ENCODE peak calls at places on chromosomes 4 and X, in four cellular contexts. V is dorsolateral prefrontal cortex, M is stomach, O is transverse colon. A is an unnamed sample.

GRCh38 chr4:142474398-142475087 is 371.6 kb downstream of the INPP4B start:
- DNase-seq in O (no peak), V (no peak), M (peak), A (no peak)

GRCh38 chrX:57951666-57952319 is 41.5 kb upstream of the ZXDA start:
- DNase-seq in V (no peak), O (peak), M (no peak), A (no peak)

GRCh38 chr4:39855909-39856512 is 121.7 kb downstream of the PDS5A start:
- DNase-seq in M (no peak), V (no peak), O (no peak), A (no peak)

GRCh38 chr4:5798447-5798846 is 87.4 kb downstream of the EVC start:
- DNase-seq in O (no peak), M (peak), V (no peak), A (no peak)

GRCh38 chr4:122341906-122342305 is 36.9 kb upstream of the ADAD1 start:
- DNase-seq in O (no peak), V (no peak), M (no peak), A (no peak)

GRCh38 chr4:98605216-98605615 is 53.2 kb downstream of the TSPAN5 start:
- DNase-seq in O (no peak), M (no peak), V (no peak), A (no peak)

GRCh38 chr4:184441461-184442392 is 32.6 kb downstream of the IRF2 start:
- DNase-seq in M (no peak), V (no peak), O (no peak), A (no peak)

GRCh38 chr4:5988086-5988845 is 30.0 kb downstream of the C4orf50 start:
- DNase-seq in V (no peak), M (peak), O (no peak), A (no peak)

GRCh38 chrX:5746231-5746630 is 482.4 kb downstream of the NLGN4X start:
- DNase-seq in O (no peak), V (no peak), M (no peak), A (no peak)

GRCh38 chr4:87543835-87544461 is 14.8 kb upstream of the SPARCL1 start:
- DNase-seq in M (no peak), O (no peak), V (no peak), A (no peak)

GRCh38 chr4:52937829-52938228 is 75.7 kb downstream of the RASL11B start:
- DNase-seq in V (no peak), O (no peak), M (no peak), A (no peak)

GRCh38 chr4:85740431-85740861 is 265.5 kb downstream of the ARHGAP24 start:
- DNase-seq in V (no peak), M (no peak), O (no peak), A (no peak)

GRCh38 chrX:9677098-9677739 is 88.4 kb downstream of the GPR143 start:
- DNase-seq in V (no peak), O (peak), M (peak), A (peak)

GRCh38 chr4:5945936-5946335 is 53.0 kb upstream of the CRMP1 start:
- DNase-seq in O (no peak), M (no peak), V (no peak), A (no peak)

GRCh38 chr4:129218355-129218754 is 122.4 kb downstream of the C4orf33 start:
- DNase-seq in M (no peak), V (no peak), O (peak), A (peak)

GRCh38 chr4:39699676-39700409 is 1.9 kb downstream of the UBE2K start:
- DNase-seq in V (no peak), M (no peak), O (no peak), A (no peak)

GRCh38 chr4:81565137-81565870 is 93.6 kb upstream of the RASGEF1B start:
- DNase-seq in M (peak), O (peak), V (peak), A (peak)

GRCh38 chr4:41428205-41428940 is 109.6 kb upstream of the LIMCH1 start:
- DNase-seq in O (no peak), V (no peak), M (no peak), A (no peak)

GRCh38 chr4:158824425-158825274 is 55.8 kb downstream of the FNIP2 start:
- DNase-seq in M (peak), V (no peak), O (no peak), A (no peak)
- H3K27ac ChIP-seq in M (peak), V (peak), O (peak), A (peak)

GRCh38 chr4:186727149-186727976 is 3.7 kb upstream of the FAT1 start:
- DNase-seq in O (no peak), M (no peak), V (no peak), A (no peak)

GRCh38 chr4:186728631-186729271 is 5.1 kb upstream of the FAT1 start:
- DNase-seq in M (no peak), O (no peak), V (no peak), A (no peak)

GRCh38 chr4:186726440-186727148 is 2.9 kb upstream of the FAT1 start:
- DNase-seq in M (peak), V (no peak), O (peak), A (peak)

GRCh38 chr4:186729856-186730255 is 6.2 kb upstream of the FAT1 start:
- DNase-seq in M (no peak), V (no peak), O (no peak), A (no peak)

DNA sequence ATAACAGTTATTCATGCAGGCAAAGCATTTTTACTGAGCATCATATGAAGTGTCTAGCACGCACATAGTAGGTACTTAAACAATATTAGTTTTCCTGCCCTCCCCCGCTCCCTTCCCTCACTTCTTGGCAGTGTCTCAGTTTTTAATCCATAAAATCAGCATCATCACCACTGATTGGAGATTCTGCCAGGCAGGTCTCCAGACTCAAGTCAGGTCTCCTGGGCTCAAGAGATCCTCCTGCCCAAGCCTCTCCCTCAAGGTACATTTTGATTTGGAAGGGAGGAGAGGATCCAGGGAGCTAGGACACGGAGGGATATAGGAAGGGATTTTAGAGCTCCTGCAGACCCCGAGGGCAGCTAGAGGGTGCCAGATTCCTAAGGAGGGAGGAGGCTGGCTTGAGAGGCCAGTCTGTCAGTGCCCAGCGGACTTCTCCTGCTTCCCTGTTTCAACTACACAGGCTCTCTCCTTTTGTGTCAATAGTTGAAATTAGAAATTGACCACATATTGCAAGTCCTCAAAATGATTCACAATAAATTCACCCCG is 4.4 kb upstream of the FAT1 start:
- DNase-seq in V (no peak), O (no peak), M (no peak), A (peak)
- TF ChIP-seq CTCF in V (no peak), O (no peak), M (no peak), A (no peak)

GRCh38 chrX:119756926-119757635 is 1.3 kb upstream of the SOWAHD start:
- DNase-seq in O (peak), V (no peak), M (peak), A (no peak)
- H3K27ac ChIP-seq in O (peak), V (no peak), M (peak), A (peak)

GRCh38 chrX:96372313-96373046 is 312.2 kb upstream of the DIAPH2 start:
- DNase-seq in M (no peak), O (no peak), V (no peak), A (no peak)
- TF ChIP-seq CTCF in M (peak), O (peak), V (peak), A (peak)

DNA sequence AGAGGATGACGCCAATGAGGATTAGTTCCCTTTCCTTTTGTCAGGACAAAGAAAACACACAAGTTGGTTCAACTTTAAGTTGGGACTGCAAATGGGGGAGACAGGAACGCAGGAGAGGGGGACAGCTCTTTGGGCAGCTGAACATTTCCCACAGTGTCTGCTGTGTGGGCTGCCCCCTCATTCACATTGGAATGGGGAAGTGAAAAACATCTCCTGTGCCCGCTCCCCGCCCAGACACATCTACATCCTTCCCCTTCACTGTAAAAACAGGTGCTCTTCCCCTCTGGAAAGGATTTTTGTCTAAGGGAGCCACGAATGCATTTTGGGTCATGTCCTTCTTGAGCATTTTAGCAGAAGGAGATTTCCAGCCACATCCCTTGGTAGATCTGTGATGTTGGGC is 44.5 kb upstream of the TBC1D9 start:
- DNase-seq in V (no peak), O (peak), M (no peak), A (no peak)
- H3K27ac ChIP-seq in V (no peak), O (no peak), M (no peak), A (no peak)

GRCh38 chr4:119501740-119502139 is 126.9 kb downstream of the PDE5A start:
- DNase-seq in O (no peak), M (no peak), V (no peak), A (no peak)
- TF ChIP-seq CTCF in O (no peak), M (no peak), V (no peak), A (no peak)

GRCh38 chr4:28251831-28252230 is 1391.2 kb downstream of the STIM2 start:
- DNase-seq in O (no peak), V (no peak), M (no peak), A (no peak)
- H3K27ac ChIP-seq in O (no peak), V (no peak), M (no peak), A (no peak)

A was measured in colonic mucosa.